ENCODE peak calls at places on chromosomes 2 and 18, in five cellular contexts. H is neural progenitor cell, A is dorsolateral prefrontal cortex, X is astrocyte, T is Peyer's patch. B is an unnamed sample.

GRCh38 chr2:33395660-33396249 is 80.7 kb upstream of the RASGRP3 start:
- DNase-seq in H (peak), X (no peak), A (no peak), T (no peak), B (no peak)

GRCh38 chr2:234005126-234005525 is 45.4 kb upstream of the SPP2 start:
- DNase-seq in T (no peak), A (no peak), H (no peak), X (no peak), B (no peak)

GRCh38 chr2:126761981-126762878 is 106.3 kb downstream of the GYPC start:
- DNase-seq in H (no peak), T (peak), X (no peak), A (no peak), B (no peak)

GRCh38 chr18:79949571-79950439 is 1.6 kb downstream of the SLC66A2 start:
- DNase-seq in X (no peak), H (no peak), T (peak), A (no peak), B (no peak)

GRCh38 chr18:8559612-8560011 is 49.6 kb upstream of the RAB12 start:
- DNase-seq in A (no peak), H (no peak), T (no peak), X (peak), B (no peak)

GRCh38 chr2:213475433-213475832 is 191.2 kb downstream of the SPAG16 start:
- DNase-seq in X (peak), H (peak), A (no peak), T (no peak), B (no peak)

GRCh38 chr2:174027956-174028355 is 62.8 kb upstream of the SP3 start:
- DNase-seq in H (no peak), T (no peak), A (no peak), X (no peak), B (no peak)

GRCh38 chr2:229901819-229902218 is 20.0 kb downstream of the TRIP12 start:
- DNase-seq in X (peak), H (no peak), T (no peak), A (no peak), B (no peak)

GRCh38 chr18:76519156-76519549 is 24.1 kb upstream of the ZNF516 start:
- DNase-seq in H (peak), A (no peak), X (no peak), T (no peak), B (no peak)

GRCh38 chr2:172623249-172623965 is 67.5 kb downstream of the PDK1 start:
- DNase-seq in A (no peak), X (peak), T (no peak), H (no peak), B (peak)

GRCh38 chr2:150228936-150229335 is 258.5 kb downstream of the RND3 start:
- DNase-seq in X (no peak), A (no peak), T (no peak), H (no peak), B (no peak)

GRCh38 chr2:44118257-44118656 is 50.4 kb upstream of the PPM1B start:
- DNase-seq in T (no peak), H (no peak), X (peak), A (no peak), B (no peak)

GRCh38 chr2:64718250-64718866 is 64.6 kb upstream of the SERTAD2 start:
- DNase-seq in T (no peak), X (no peak), H (no peak), A (no peak), B (no peak)

GRCh38 chr2:229725716-229726346 is 11.5 kb upstream of the DNER start:
- DNase-seq in A (no peak), T (no peak), H (no peak), X (peak), B (peak)

GRCh38 chr2:218270721-218271486 is 585 bp downstream of the PNKD start:
- DNase-seq in H (no peak), A (no peak), T (no peak), X (no peak), B (no peak)

GRCh38 chr18:24727685-24728084 is 267.2 kb downstream of the HRH4 start:
- DNase-seq in A (no peak), T (no peak), H (peak), X (no peak), B (no peak)

GRCh38 chr2:185219981-185220380 is 518.6 kb upstream of the FSIP2 start:
- DNase-seq in T (no peak), X (peak), A (no peak), H (no peak), B (no peak)

GRCh38 chr2:111712361-111712760 is 171.6 kb downstream of the ANAPC1 start:
- DNase-seq in H (no peak), T (no peak), A (no peak), X (no peak), B (no peak)

GRCh38 chr2:199535445-199536177 is 77.9 kb upstream of the SATB2 start:
- DNase-seq in A (no peak), H (no peak), X (no peak), T (no peak), B (no peak)

GRCh38 chr2:38691994-38692393 is 26.1 kb downstream of the GALM start:
- DNase-seq in T (no peak), H (no peak), A (no peak), X (no peak), B (no peak)

GRCh38 chr2:30503007-30503691 is 56.1 kb downstream of the LCLAT1 start:
- DNase-seq in A (no peak), T (no peak), X (no peak), H (no peak), B (no peak)

GRCh38 chr18:11520536-11520935 is 88.9 kb upstream of the SLC35G4 start:
- DNase-seq in H (no peak), T (no peak), A (no peak), X (peak), B (no peak)

GRCh38 chr2:103445356-103445755 is 683.5 kb downstream of the TMEM182 start:
- DNase-seq in H (no peak), A (no peak), X (no peak), T (no peak), B (no peak)

GRCh38 chr2:125667630-125668029 is 988.3 kb upstream of the GYPC start:
- DNase-seq in A (no peak), H (no peak), X (no peak), T (no peak), B (no peak)

GRCh38 chr2:230592775-230593174 is 119.9 kb upstream of the CAB39 start:
- DNase-seq in T (no peak), A (no peak), X (no peak), H (no peak), B (no peak)

GRCh38 chr2:27158468-27158867 is 9.7 kb downstream of the TCF23 start:
- DNase-seq in H (no peak), A (no peak), T (no peak), X (no peak), B (no peak)

GRCh38 chr2:146412625-146413024 is 1432.2 kb upstream of the ACVR2A start:
- DNase-seq in H (no peak), T (no peak), A (no peak), X (no peak), B (no peak)

GRCh38 chr2:170365686-170366085 is 187.7 kb downstream of the MYO3B start:
- DNase-seq in A (no peak), H (no peak), X (no peak), T (no peak), B (no peak)

GRCh38 chr2:190182071-190182524 is 119.6 kb upstream of the MSTN start:
- DNase-seq in T (no peak), X (no peak), H (no peak), A (no peak), B (no peak)

GRCh38 chr2:2648094-2648493 is 317.0 kb upstream of the MYT1L start:
- DNase-seq in A (no peak), T (no peak), X (no peak), H (no peak), B (no peak)

GRCh38 chr2:241810304-241811208 is 1.6 kb downstream of the NEU4 start:
- DNase-seq in A (peak), T (no peak), H (no peak), X (no peak), B (no peak)

GRCh38 chr2:225889452-225889851 is 489.9 kb downstream of the NYAP2 start:
- DNase-seq in H (peak), A (no peak), T (no peak), X (peak), B (peak)

GRCh38 chr2:11129598-11130449 is 25.4 kb upstream of the SLC66A3 start:
- DNase-seq in H (peak), A (no peak), T (peak), X (no peak), B (no peak)

GRCh38 chr2:85132834-85133637 is at the start of gene TCF7L1:
- DNase-seq in A (peak), H (peak), T (no peak), X (peak), B (peak)

GRCh38 chr18:79617521-79618500 is 61.8 kb upstream of the CTDP1 start:
- DNase-seq in X (no peak), T (no peak), H (no peak), A (no peak), B (no peak)

GRCh38 chr2:189393440-189394111 is 47.7 kb upstream of the WDR75 start:
- DNase-seq in T (no peak), H (no peak), A (no peak), X (peak), B (peak)

GRCh38 chr2:201144101-201145051 is 28.4 kb downstream of the CFLAR start:
- DNase-seq in H (no peak), T (no peak), X (no peak), A (no peak), B (no peak)

DNA sequence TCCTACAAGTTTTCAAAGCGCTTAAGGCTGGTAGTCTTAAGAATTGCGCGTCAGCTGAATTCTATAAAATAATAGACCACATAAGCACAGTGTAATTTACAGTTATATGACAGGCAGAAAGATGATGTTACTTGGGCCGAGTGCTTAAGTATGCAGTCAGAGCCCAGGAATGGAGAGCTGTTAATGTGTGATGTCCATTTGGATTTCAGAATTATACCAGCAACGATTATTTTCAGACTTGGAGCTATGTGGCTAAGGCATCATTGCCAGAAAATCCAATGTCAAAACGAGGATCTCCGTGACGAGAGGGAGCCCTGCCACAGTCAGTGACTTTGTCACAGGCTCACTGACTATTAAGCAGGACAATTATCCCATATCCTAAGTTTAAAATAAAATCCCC is 3.4 kb downstream of the KLF7 start:
- DNase-seq in A (no peak), X (peak), T (no peak), H (no peak), B (no peak)
- H3K27ac ChIP-seq in A (no peak), X (peak), T (peak), H (no peak), B (no peak)

GRCh38 chr2:222701233-222701632 is 29.8 kb downstream of the MOGAT1 start:
- DNase-seq in T (no peak), H (no peak), X (no peak), A (no peak), B (no peak)
- TF ChIP-seq CTCF in T (no peak), H (no peak), X (no peak), A (no peak), B (no peak)

GRCh38 chr2:140128909-140129308 is 1348.7 kb upstream of the NXPH2 start:
- DNase-seq in X (peak), A (no peak), T (no peak), H (no peak), B (no peak)
- H3K27ac ChIP-seq in X (no peak), A (no peak), T (no peak), H (no peak), B (no peak)

DNA sequence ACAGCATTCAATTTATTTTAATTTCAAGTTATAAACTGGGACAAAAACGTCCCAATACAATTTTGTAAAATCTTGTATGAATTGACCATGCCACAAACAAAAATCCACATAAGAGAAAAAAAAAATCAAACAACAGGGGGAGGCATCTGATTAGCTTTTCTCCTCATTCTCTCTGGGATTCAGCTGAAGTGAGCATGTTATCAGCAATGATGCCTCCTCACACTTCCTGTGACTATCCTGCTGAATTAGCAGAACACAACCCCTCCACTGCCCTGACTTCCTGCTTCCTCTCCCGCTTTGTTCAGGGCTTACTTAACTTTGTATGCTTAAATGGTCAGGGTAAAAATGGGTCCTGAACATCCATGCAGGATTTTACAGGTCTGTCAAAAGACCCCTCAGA is 132.2 kb upstream of the ITGB6 start:
- DNase-seq in X (peak), A (no peak), H (no peak), T (peak), B (no peak)
- TF ChIP-seq CTCF in X (no peak), A (no peak), H (no peak), T (no peak), B (no peak)

GRCh38 chr18:5972298-5972697 is 77.0 kb upstream of the TMEM200C start:
- DNase-seq in T (no peak), X (no peak), A (no peak), H (no peak), B (no peak)

GRCh38 chr18:5969355-5970003 is 74.2 kb upstream of the TMEM200C start:
- DNase-seq in A (no peak), X (no peak), T (no peak), H (no peak), B (no peak)

GRCh38 chr18:5967666-5968065 is 72.3 kb upstream of the TMEM200C start:
- DNase-seq in T (no peak), H (no peak), X (no peak), A (no peak), B (no peak)

GRCh38 chr18:5967007-5967406 is 71.7 kb upstream of the TMEM200C start:
- DNase-seq in T (no peak), X (no peak), H (no peak), A (no peak), B (no peak)

DNA sequence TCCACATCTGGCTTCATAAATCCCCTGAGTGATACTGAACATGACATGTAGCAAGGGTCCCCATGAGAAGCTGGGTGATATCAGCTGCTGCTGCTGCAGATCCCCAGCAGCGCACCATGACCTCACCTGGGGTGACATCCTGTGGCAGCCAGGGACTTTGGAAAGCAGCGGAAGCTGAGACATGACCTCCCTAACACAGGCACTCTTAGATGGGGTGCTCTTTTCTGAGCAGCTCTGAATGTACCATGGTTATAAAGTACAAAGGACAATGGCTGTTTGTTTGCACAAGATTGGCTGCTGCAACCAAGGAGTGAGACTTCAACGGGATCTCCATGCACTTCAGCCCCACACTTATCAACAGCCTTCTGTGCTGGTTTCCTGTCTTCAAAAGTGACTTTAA is 74.7 kb upstream of the TMEM200C start:
- DNase-seq in H (no peak), T (no peak), A (no peak), X (no peak), B (no peak)
- H3K27ac ChIP-seq in H (no peak), T (no peak), A (no peak), X (no peak), B (no peak)

GRCh38 chr2:237743561-237744269 is 54.9 kb upstream of the RBM44 start:
- DNase-seq in T (no peak), A (no peak), H (no peak), X (no peak), B (no peak)
- TF ChIP-seq CTCF in T (peak), A (no peak), H (no peak), X (peak), B (peak)